ENCODE peak calls at places on chromosomes 3 and 15, in six cellular contexts. L is ureter; S is activated gamma-delta T cell treated with Interleukin-2 at 50 U/mL for 16 hours; A is endothelial cell; E is endodermal cell; D is stimulated activated CD4-positive, alpha-beta T cell treated with anti-CD3 and anti-CD28 coated beads, Interleukin-1b, Interleukin-23, amount 100 ng/mL, for 24 hours. G is an unnamed sample.

GRCh38 chr3:23113455-23114171 is 89.5 kb upstream of the UBE2E2 start:
- DNase-seq in L (peak; percentile 46), S (no peak), A (no peak), E (no peak), D (no peak), G (no peak)

GRCh38 chr3:195012571-195012970 is 258.4 kb downstream of the XXYLT1 start:
- DNase-seq in L (no peak), S (no peak), A (no peak), E (peak; percentile 15), D (no peak), G (no peak)

GRCh38 chr15:77974098-77974414 is 103.5 kb downstream of the TBC1D2B start:
- DNase-seq in L (no peak), S (no peak), A (no peak), E (no peak), D (no peak), G (no peak)

GRCh38 chr3:133833880-133834620 is 28.4 kb downstream of the SRPRB start:
- DNase-seq in L (no peak), S (no peak), A (no peak), E (no peak), D (no peak), G (no peak)

GRCh38 chr3:113431811-113432210 is 9.5 kb downstream of the CFAP44 start:
- DNase-seq in L (no peak), S (no peak), A (no peak), E (no peak), D (no peak), G (no peak)

GRCh38 chr3:105402287-105402801 is 35.6 kb downstream of the ALCAM start:
- DNase-seq in L (no peak), S (no peak), A (no peak), E (peak; percentile 76), D (no peak), G (no peak)

GRCh38 chr3:32434206-32434605 is 42.6 kb downstream of the CMTM7 start:
- DNase-seq in L (no peak), S (no peak), A (no peak), E (no peak), D (no peak), G (no peak)

GRCh38 chr3:99938270-99938955 is 120.8 kb downstream of the CMSS1 start:
- DNase-seq in L (no peak), S (no peak), A (no peak), E (no peak), D (no peak), G (no peak)

GRCh38 chr3:197374951-197375560 is 76.6 kb upstream of the DLG1 start:
- DNase-seq in L (no peak), S (no peak), A (no peak), E (peak; percentile 49), D (no peak), G (no peak)

GRCh38 chr3:126149960-126150515 is 30.3 kb downstream of the ALDH1L1 start:
- DNase-seq in L (peak; percentile 36), S (no peak), A (no peak), E (peak; percentile 15), D (no peak), G (no peak)

GRCh38 chr3:172173316-172174271 is 134.2 kb downstream of the FNDC3B start:
- DNase-seq in L (no peak), S (no peak), A (no peak), E (peak; percentile 54), D (no peak), G (no peak)

G was measured in GM18507.